ENCODE peak calls at places on chromosome 6, in six cellular contexts. N is CD8-positive, alpha-beta T cell; K is colonic mucosa; O is skeletal muscle cell; H is right cardiac atrium; F is BJ. M is an unnamed sample.

GRCh38 chr6:14085176-14085787 is 32.3 kb upstream of the CD83 start:
- DNase-seq in F (no peak), O (no peak), K (no peak), H (no peak), N (no peak), M (no peak)

GRCh38 chr6:231779-232178 is 60.5 kb upstream of the DUSP22 start:
- DNase-seq in H (no peak), K (no peak), F (no peak), O (no peak), N (no peak), M (no peak)

GRCh38 chr6:43900560-43901329 is 130.7 kb downstream of the VEGFA start:
- DNase-seq in H (no peak), F (no peak), O (no peak), K (no peak), N (no peak), M (no peak)

GRCh38 chr6:84002226-84002625 is 31.3 kb upstream of the MRAP2 start:
- DNase-seq in F (no peak), H (no peak), O (no peak), K (no peak), N (no peak), M (no peak)

GRCh38 chr6:153301602-153302001 is 170.5 kb upstream of the RGS17 start:
- DNase-seq in K (no peak), N (no peak), O (no peak), F (no peak), H (no peak), M (no peak)

GRCh38 chr6:13190391-13190790 is 137.9 kb downstream of the TBC1D7 start:
- DNase-seq in K (no peak), F (no peak), N (no peak), H (no peak), O (peak; percentile 6), M (no peak)

GRCh38 chr6:114342826-114343781 is at the start of gene HS3ST5:
- DNase-seq in N (no peak), K (peak; percentile 25), H (peak; percentile 55), F (no peak), O (no peak), M (no peak)

GRCh38 chr6:152316024-152316423 is 321.1 kb downstream of the SYNE1 start:
- DNase-seq in N (no peak), O (peak; percentile 55), F (no peak), H (peak; percentile 65), K (no peak), M (peak; percentile 36)

GRCh38 chr6:84459401-84459800 is 232.0 kb upstream of the CEP162 start:
- DNase-seq in O (no peak), N (no peak), F (no peak), H (no peak), K (no peak), M (no peak)

GRCh38 chr6:168756009-168756634 is 315.1 kb downstream of the SMOC2 start:
- DNase-seq in H (no peak), F (no peak), N (no peak), O (no peak), K (no peak), M (no peak)

GRCh38 chr6:41247882-41248707 is 19.9 kb downstream of the TREML4 start:
- DNase-seq in H (no peak), N (no peak), O (no peak), K (no peak), F (no peak), M (no peak)

GRCh38 chr6:42259841-42260395 is 42.3 kb upstream of the MRPS10 start:
- DNase-seq in H (no peak), F (no peak), N (no peak), K (no peak), O (no peak), M (no peak)

GRCh38 chr6:27139753-27140522 is 107.6 kb upstream of the PRSS16 start:
- DNase-seq in N (no peak), H (no peak), F (no peak), K (peak; percentile 46), O (no peak), M (no peak)

GRCh38 chr6:90468080-90468479 is 118.8 kb downstream of the MAP3K7 start:
- DNase-seq in N (no peak), H (no peak), K (no peak), F (no peak), O (no peak), M (no peak)

GRCh38 chr6:39441301-39441700 is 118.8 kb upstream of the KCNK16 start:
- DNase-seq in O (no peak), N (no peak), F (no peak), K (no peak), H (no peak), M (no peak)

GRCh38 chr6:52727908-52728307 is 35.4 kb downstream of the GSTA2 start:
- DNase-seq in F (no peak), N (no peak), K (no peak), O (no peak), H (no peak), M (no peak)

GRCh38 chr6:93266418-93266817 is 152.9 kb downstream of the EPHA7 start:
- DNase-seq in O (no peak), F (no peak), H (no peak), N (no peak), K (no peak), M (no peak)

GRCh38 chr6:34520645-34521462 is 35.3 kb downstream of the SPDEF start:
- DNase-seq in H (peak; percentile 49), F (no peak), N (no peak), K (no peak), O (no peak), M (no peak)

GRCh38 chr6:17599885-17600526 is at the start of gene FAM8A1:
- DNase-seq in N (peak; percentile 99), K (peak; percentile 99), H (peak; percentile 99), O (peak; percentile 31), F (peak; percentile 39), M (peak; percentile 44)

GRCh38 chr6:145891126-145891525 is 73.0 kb downstream of the SHPRH start:
- DNase-seq in N (no peak), K (no peak), H (no peak), O (peak; percentile 69), F (peak; percentile 62), M (peak; percentile 86)

GRCh38 chr6:56683882-56684281 is 41.2 kb upstream of the DST start:
- DNase-seq in O (peak; percentile 77), N (no peak), K (peak; percentile 54), H (no peak), F (peak; percentile 69), M (peak; percentile 61)

GRCh38 chr6:151881231-151881630 is 73.7 kb downstream of the ESR1 start:
- DNase-seq in O (no peak), K (no peak), N (no peak), F (no peak), H (no peak), M (no peak)

GRCh38 chr6:36955136-36955535 is 598 bp downstream of the PI16 start:
- DNase-seq in F (no peak), N (no peak), H (no peak), O (no peak), K (no peak), M (no peak)

GRCh38 chr6:119006972-119007371 is 71.5 kb downstream of the FAM184A start:
- DNase-seq in O (no peak), K (no peak), F (no peak), H (no peak), N (no peak), M (no peak)

GRCh38 chr6:133764011-133764812 is 124.7 kb upstream of the TCF21 start:
- DNase-seq in K (no peak), F (peak; percentile 39), H (no peak), O (peak; percentile 74), N (no peak), M (no peak)

GRCh38 chr6:161079566-161080262 is 88.1 kb downstream of the MAP3K4 start:
- DNase-seq in N (no peak), K (no peak), H (no peak), O (peak; percentile 77), F (peak; percentile 21), M (peak; percentile 13)

GRCh38 chr6:143999406-143999805 is 8.7 kb downstream of the PLAGL1 start:
- DNase-seq in N (no peak), H (no peak), K (no peak), O (peak; percentile 36), F (no peak), M (peak; percentile 20)

GRCh38 chr6:87154641-87155271 is 609 bp upstream of the ZNF292 start:
- DNase-seq in K (no peak), N (no peak), F (no peak), O (peak; percentile 62), H (no peak), M (peak; percentile 54)

GRCh38 chr6:107114213-107114871 is 973 bp downstream of the BEND3 start:
- DNase-seq in O (no peak), N (peak; percentile 83), H (peak; percentile 96), F (peak; percentile 44), K (peak; percentile 84), M (peak; percentile 53)

GRCh38 chr6:25655746-25656145 is 3.7 kb downstream of the SCGN start:
- DNase-seq in K (no peak), F (no peak), O (no peak), N (no peak), H (no peak), M (no peak)

GRCh38 chr6:25649611-25650010 is 2.4 kb upstream of the SCGN start:
- DNase-seq in F (no peak), N (no peak), K (no peak), H (no peak), O (no peak), M (no peak)

GRCh38 chr6:25652007-25652515 is at the start of gene SCGN:
- DNase-seq in H (peak; percentile 84), O (peak; percentile 21), F (no peak), N (no peak), K (peak; percentile 56), M (no peak)
- H3K4me3 ChIP-seq in H (no peak within 1 kb of the TSS), O (peak within 1 kb of the TSS; percentile 2), F (no peak within 1 kb of the TSS), N (no peak within 1 kb of the TSS), K (no peak within 1 kb of the TSS), M (no peak within 1 kb of the TSS)

GRCh38 chr6:117266267-117266797 is 974 bp downstream of the VGLL2 start:
- DNase-seq in H (no peak), N (no peak), F (no peak), O (no peak), K (no peak), M (no peak)
- H3K4me3 ChIP-seq in H (peak overlapping the region; percentile 25), N (no peak overlapping the region), F (no peak overlapping the region), O (peak overlapping the region; percentile 56), K (no peak overlapping the region), M (no peak overlapping the region)

DNA sequence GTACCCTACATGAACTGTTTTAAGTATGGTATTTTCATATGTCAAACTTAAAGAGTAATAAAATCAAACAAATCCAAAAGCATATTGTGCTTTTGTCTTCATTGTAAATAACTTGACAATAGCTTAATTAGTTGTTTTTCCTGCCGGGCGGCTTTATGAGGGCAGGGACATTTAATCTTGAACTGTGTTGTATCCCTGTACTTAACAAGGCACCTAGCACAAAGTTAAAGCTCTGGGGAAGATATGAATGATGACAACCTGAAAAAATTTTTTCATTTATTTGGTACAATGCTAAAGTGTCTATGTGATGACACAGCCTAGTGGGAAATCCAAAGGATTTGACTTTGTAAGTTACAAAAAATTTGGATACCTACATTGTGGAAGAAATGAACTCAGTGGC is 502 bp upstream of the HACE1 start:
- DNase-seq in K (no peak), H (no peak), N (no peak), O (no peak), F (no peak), M (no peak)
- H3K4me3 ChIP-seq in K (peak overlapping the region; percentile 90), H (peak overlapping the region; percentile 45), N (peak overlapping the region; percentile 83), O (peak overlapping the region; percentile 69), F (peak overlapping the region; percentile 83), M (peak overlapping the region; percentile 71)

DNA sequence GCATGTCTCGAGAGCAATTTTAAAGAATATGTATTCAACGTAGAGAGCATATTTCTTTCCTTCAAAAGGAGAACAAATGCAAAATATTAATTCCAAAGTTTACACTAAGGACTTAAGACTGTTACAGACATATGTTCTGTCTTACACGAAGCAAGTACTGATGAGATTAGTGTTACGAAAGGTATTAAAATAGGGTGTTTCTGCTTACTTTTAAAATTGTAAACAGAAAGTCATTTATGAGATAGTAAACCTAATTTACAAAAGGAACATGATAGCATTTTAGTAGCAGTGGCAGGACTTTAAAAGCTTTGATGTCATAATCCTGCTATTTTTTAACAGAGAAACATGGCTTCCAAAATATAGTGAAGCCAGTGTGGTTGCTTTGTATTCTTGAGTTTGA is 8.1 kb downstream of the ELOVL2 start:
- DNase-seq in K (no peak), O (no peak), N (no peak), H (no peak), F (no peak), M (no peak)
- H3K4me3 ChIP-seq in K (no peak overlapping the region), O (no peak overlapping the region), N (no peak overlapping the region), H (no peak overlapping the region), F (no peak overlapping the region), M (no peak overlapping the region)

M was measured in AG04450.